ENCODE peak calls at places on chromosomes 16 and 17, in six cellular contexts. P is GM12878, D is H1, S is K562, A is GM12891, W is HepG2. L is an unnamed sample.

GRCh38 chr16:68062910-68063393 is 22.2 kb upstream of the NFATC3 start:
- DNase-seq in P (no peak), D (no peak), S (no peak), A (no peak), W (no peak), L (no peak)

GRCh38 chr16:83942815-83943515 is 10.1 kb upstream of the OSGIN1 start:
- DNase-seq in P (no peak), D (no peak), S (no peak), A (no peak), W (peak; percentile 98), L (no peak)

GRCh38 chr16:11614587-11615175 is 28.0 kb upstream of the LITAF start:
- DNase-seq in P (no peak), D (no peak), S (no peak), A (no peak), W (no peak), L (no peak)

GRCh38 chr16:2910441-2910840 is 1.3 kb upstream of the FLYWCH1 start:
- DNase-seq in P (no peak), D (no peak), S (no peak), A (no peak), W (no peak), L (no peak)

GRCh38 chr16:585351-585750 is 4.5 kb upstream of the RAB40C start:
- DNase-seq in P (no peak), D (no peak), S (no peak), A (no peak), W (peak; percentile 46), L (no peak)

GRCh38 chr16:24689128-24689527 is 40.3 kb upstream of the TNRC6A start:
- DNase-seq in P (no peak), D (no peak), S (peak; percentile 42), A (no peak), W (peak; percentile 53), L (no peak)

GRCh38 chr16:760065-760464 is 469 bp upstream of the MSLN start:
- DNase-seq in P (no peak), D (no peak), S (no peak), A (no peak), W (no peak), L (no peak)

GRCh38 chr17:73278465-73279453 is 17.1 kb upstream of the CPSF4L start:
- DNase-seq in P (no peak), D (no peak), S (no peak), A (no peak), W (no peak), L (no peak)

GRCh38 chr16:17476414-17477259 is 5.9 kb upstream of the XYLT1 start:
- DNase-seq in P (no peak), D (peak; percentile 44), S (peak; percentile 36), A (no peak), W (peak; percentile 58), L (no peak)

GRCh38 chr17:48307814-48308411 is 122.1 kb downstream of the SKAP1 start:
- DNase-seq in P (no peak), D (peak; percentile 15), S (peak; percentile 46), A (no peak), W (peak; percentile 56), L (no peak)

GRCh38 chr17:4176803-4177472 is 33.9 kb downstream of the CYB5D2 start:
- DNase-seq in P (no peak), D (no peak), S (no peak), A (no peak), W (no peak), L (no peak)

GRCh38 chr17:35160354-35161201 is 13.0 kb downstream of the UNC45B start:
- DNase-seq in P (no peak), D (no peak), S (no peak), A (no peak), W (no peak), L (no peak)

GRCh38 chr17:48023408-48024148 is 14.0 kb downstream of the COPZ2 start:
- DNase-seq in P (no peak), D (peak; percentile 69), S (no peak), A (no peak), W (peak; percentile 50), L (no peak)

GRCh38 chr16:68272501-68273209 is 8.3 kb downstream of the SLC7A6 start:
- DNase-seq in P (no peak), D (no peak), S (no peak), A (no peak), W (no peak), L (no peak)

GRCh38 chr16:24954137-24954536 is 61.0 kb downstream of the ARHGAP17 start:
- DNase-seq in P (no peak), D (no peak), S (no peak), A (no peak), W (no peak), L (no peak)

GRCh38 chr17:75535119-75535537 is 9.6 kb downstream of the LLGL2 start:
- DNase-seq in P (peak; percentile 26), D (no peak), S (no peak), A (no peak), W (no peak), L (no peak)

GRCh38 chr16:67101683-67102082 is 8.1 kb upstream of the PHAF1 start:
- DNase-seq in P (no peak), D (no peak), S (no peak), A (no peak), W (no peak), L (no peak)

GRCh38 chr16:8173111-8173644 is 417.1 kb downstream of the TMEM114 start:
- DNase-seq in P (peak; percentile 2), D (peak; percentile 72), S (peak; percentile 85), A (peak; percentile 27), W (peak; percentile 98), L (no peak)

GRCh38 chr17:79800325-79801155 is 3.7 kb upstream of the CBX8 start:
- DNase-seq in P (no peak), D (no peak), S (no peak), A (no peak), W (no peak), L (no peak)

GRCh38 chr17:30950669-30951399 is 20.0 kb upstream of the RNF135 start:
- DNase-seq in P (no peak), D (no peak), S (no peak), A (no peak), W (peak; percentile 91), L (no peak)

GRCh38 chr17:77217566-77217965 is 76.8 kb downstream of the SEC14L1 start:
- DNase-seq in P (no peak), D (no peak), S (no peak), A (no peak), W (no peak), L (no peak)
- TF ChIP-seq POLR2AphosphoS5 in P (peak; percentile 62), D (no peak), S (no peak), A (peak; percentile 42), W (no peak), L (peak; percentile 48)

GRCh38 chr16:47777191-47777590 is 316.1 kb downstream of the PHKB start:
- DNase-seq in P (no peak), D (no peak), S (no peak), A (no peak), W (no peak), L (no peak)

GRCh38 chr16:47778106-47778803 is 317.1 kb downstream of the PHKB start:
- DNase-seq in P (no peak), D (no peak), S (no peak), A (no peak), W (no peak), L (no peak)

GRCh38 chr16:47779201-47780016 is 318.3 kb downstream of the PHKB start:
- DNase-seq in P (peak; percentile 5), D (no peak), S (peak; percentile 52), A (no peak), W (no peak), L (peak; percentile 0)

GRCh38 chr16:47774661-47775060 is 313.5 kb downstream of the PHKB start:
- DNase-seq in P (no peak), D (peak; percentile 13), S (no peak), A (no peak), W (peak; percentile 67), L (no peak)

GRCh38 chr16:47780213-47780612 is 319.1 kb downstream of the PHKB start:
- DNase-seq in P (no peak), D (no peak), S (no peak), A (no peak), W (no peak), L (no peak)
- TF ChIP-seq TAF1 in P (no peak), D (no peak), S (no peak), A (no peak), W (no peak), L (no peak)

DNA sequence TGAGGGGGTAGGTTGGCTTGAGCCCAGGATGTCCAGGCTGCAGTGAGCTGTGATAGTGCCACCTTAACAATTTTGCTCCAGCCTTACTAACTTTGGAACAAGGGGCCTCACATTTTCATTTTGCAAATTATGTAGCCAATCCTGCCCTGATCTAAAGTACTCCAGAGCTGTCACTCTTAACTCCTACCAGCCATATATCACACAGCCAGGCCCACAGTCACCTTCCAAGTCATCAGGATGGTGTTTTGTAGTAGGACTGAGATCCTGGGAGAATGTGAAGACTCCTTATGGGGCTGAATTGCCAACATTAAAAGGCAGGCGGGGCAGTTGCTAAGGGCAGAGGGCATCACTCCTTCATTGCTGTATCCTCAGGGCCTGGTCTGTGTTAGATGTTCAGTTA is 243.0 kb downstream of the MRTFB start:
- DNase-seq in P (no peak), D (no peak), S (no peak), A (no peak), W (no peak), L (no peak)
- TF ChIP-seq POLR2A in P (no peak), D (no peak), S (no peak), A (no peak), W (no peak), L (no peak)

DNA sequence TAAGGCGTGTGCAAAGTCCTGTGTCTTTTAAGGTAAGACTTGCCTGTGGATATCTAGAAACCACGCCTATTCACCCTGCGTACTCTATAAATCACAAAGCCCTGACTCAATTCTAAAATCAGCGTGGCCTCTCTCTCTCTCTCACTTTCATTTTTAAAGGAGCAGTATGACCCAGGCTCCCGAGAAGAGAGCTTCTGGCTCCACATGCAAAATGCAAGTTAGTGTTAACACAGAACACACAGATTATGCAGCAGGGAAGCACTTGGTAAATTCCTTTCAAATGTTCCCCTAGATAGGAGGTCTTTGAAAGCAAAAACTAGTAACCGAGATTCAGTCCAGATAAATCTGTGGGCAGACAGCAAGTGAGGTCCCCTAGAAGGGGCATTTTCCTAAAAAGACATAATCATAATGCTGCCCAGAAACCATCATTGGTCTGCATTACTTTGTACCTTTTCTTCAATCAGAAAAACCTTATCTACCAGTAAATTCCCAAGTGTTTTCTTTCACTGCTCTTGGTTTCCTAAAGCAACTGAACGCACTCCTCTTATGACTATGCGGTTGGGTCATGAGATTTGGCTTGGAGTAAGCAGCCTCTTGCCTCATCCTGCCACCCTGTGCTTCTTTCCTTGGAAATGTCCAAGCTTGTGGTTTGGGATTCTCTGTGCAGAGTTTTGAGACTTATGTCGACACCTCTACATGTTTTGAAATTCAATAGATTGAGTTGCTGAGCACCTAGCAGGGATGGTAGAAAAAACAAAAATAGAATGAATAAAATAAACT is 31.7 kb upstream of the KCNJ2 start:
- DNase-seq in P (peak; percentile 70), D (no peak), S (no peak), A (peak; percentile 31), W (no peak), L (peak; percentile 28)
- TF ChIP-seq POLR2AphosphoS5 in P (no peak), D (no peak), S (no peak), A (no peak), W (no peak), L (no peak)